ENCODE peak calls at places on chromosomes 6 and 20, in four cellular contexts. Y is H1, W is spleen, M is HFFc6. I is an unnamed sample.

GRCh38 chr20:57332105-57333089 is 2.8 kb downstream of the SPO11 start:
- DNase-seq in Y (no peak), W (no peak), M (no peak), I (no peak)

GRCh38 chr6:36961441-36962430 is 7.2 kb downstream of the PI16 start:
- DNase-seq in Y (no peak), W (peak; percentile 66), M (no peak), I (no peak)

GRCh38 chr20:45704969-45705637 is at the start of gene WFDC10B:
- DNase-seq in Y (no peak), W (no peak), M (no peak), I (no peak)

GRCh38 chr20:45340951-45341350 is 7.3 kb downstream of the SDC4 start:
- DNase-seq in Y (no peak), W (no peak), M (no peak), I (no peak)

GRCh38 chr6:3915076-3915791 is 66.1 kb downstream of the FAM50B start:
- DNase-seq in Y (peak; percentile 19), W (peak; percentile 44), M (no peak), I (no peak)

GRCh38 chr6:121645100-121645745 is 209.8 kb downstream of the GJA1 start:
- DNase-seq in Y (no peak), W (no peak), M (no peak), I (no peak)

GRCh38 chr6:104656235-104656634 is 203.5 kb downstream of the HACE1 start:
- DNase-seq in Y (no peak), W (no peak), M (no peak), I (no peak)

GRCh38 chr6:159692303-159693127 is 526 bp downstream of the SOD2 start:
- DNase-seq in Y (no peak), W (peak; percentile 93), M (peak; percentile 46), I (peak; percentile 59)

GRCh38 chr6:7590918-7591302 is 912 bp downstream of the SNRNP48 start:
- DNase-seq in Y (no peak), W (no peak), M (no peak), I (no peak)

GRCh38 chr6:136517002-136517401 is 33.2 kb downstream of the MAP7 start:
- DNase-seq in Y (no peak), W (no peak), M (no peak), I (no peak)

GRCh38 chr20:48802216-48802615 is 25.6 kb downstream of the PREX1 start:
- DNase-seq in Y (no peak), W (peak; percentile 21), M (no peak), I (no peak)

GRCh38 chr20:57619053-57619831 is 984 bp downstream of the ZBP1 start:
- DNase-seq in Y (peak; percentile 26), W (peak; percentile 96), M (no peak), I (no peak)

GRCh38 chr6:38171997-38172738 is 352.6 kb downstream of the ZFAND3 start:
- DNase-seq in Y (no peak), W (no peak), M (no peak), I (no peak)

GRCh38 chr6:81204741-81205140 is 547.7 kb downstream of the TENT5A start:
- DNase-seq in Y (no peak), W (no peak), M (peak; percentile 52), I (no peak)

GRCh38 chr6:30782425-30783014 is 38.2 kb upstream of the IER3 start:
- DNase-seq in Y (no peak), W (no peak), M (peak; percentile 81), I (no peak)

GRCh38 chr6:38713812-38714211 is 1.3 kb upstream of the DNAH8 start:
- DNase-seq in Y (no peak), W (no peak), M (no peak), I (no peak)

GRCh38 chr20:23205656-23206055 is 119.5 kb upstream of the CD93 start:
- DNase-seq in Y (peak; percentile 54), W (no peak), M (no peak), I (peak; percentile 35)

GRCh38 chr6:41581381-41581991 is 35.3 kb downstream of the FOXP4 start:
- DNase-seq in Y (no peak), W (no peak), M (peak; percentile 86), I (no peak)

GRCh38 chr6:163249651-163250101 is 164.8 kb upstream of the QKI start:
- DNase-seq in Y (no peak), W (no peak), M (no peak), I (no peak)

GRCh38 chr6:23420659-23421350 is 705.2 kb upstream of the NRSN1 start:
- DNase-seq in Y (no peak), W (no peak), M (no peak), I (no peak)

GRCh38 chr6:23419046-23419445 is 707.0 kb upstream of the NRSN1 start:
- DNase-seq in Y (no peak), W (no peak), M (no peak), I (no peak)

GRCh38 chr6:23415819-23416427 is 710.1 kb upstream of the NRSN1 start:
- DNase-seq in Y (no peak), W (no peak), M (no peak), I (no peak)

GRCh38 chr6:23417133-23417532 is 708.9 kb upstream of the NRSN1 start:
- DNase-seq in Y (no peak), W (no peak), M (no peak), I (no peak)

DNA sequence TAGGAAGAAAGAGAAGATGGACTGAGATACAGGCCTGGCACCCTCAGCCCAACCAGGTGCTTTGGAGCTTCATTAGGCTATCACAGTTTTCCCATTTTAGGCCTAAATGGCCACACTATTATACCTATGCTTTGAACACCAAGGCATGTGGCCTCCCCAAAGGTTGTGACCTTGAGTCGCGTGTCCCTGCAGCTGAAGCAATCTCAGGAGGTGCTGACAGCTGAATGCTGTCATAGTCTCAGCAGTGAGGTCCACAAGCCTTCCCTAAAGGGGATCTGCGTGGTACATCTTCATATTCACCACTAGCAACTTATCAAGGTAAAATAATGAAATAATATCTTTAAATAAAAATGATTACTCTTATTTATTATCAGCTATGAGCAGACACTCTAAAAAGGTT is 707.9 kb upstream of the NRSN1 start:
- DNase-seq in Y (no peak), W (no peak), M (no peak), I (no peak)
- TF ChIP-seq CTCF in Y (no peak), W (no peak), M (no peak), I (no peak)

GRCh38 chr6:9583946-9584345 is 830.9 kb downstream of the TFAP2A start:
- DNase-seq in Y (no peak), W (no peak), M (no peak), I (no peak)
- TF ChIP-seq CTCF in Y (no peak), W (no peak), M (no peak), I (no peak)

GRCh38 chr20:39289316-39289715 is 327.2 kb downstream of the DHX35 start:
- DNase-seq in Y (peak; percentile 66), W (no peak), M (no peak), I (no peak)
- TF ChIP-seq CTCF in Y (peak; percentile 71), W (no peak), M (no peak), I (no peak)

DNA sequence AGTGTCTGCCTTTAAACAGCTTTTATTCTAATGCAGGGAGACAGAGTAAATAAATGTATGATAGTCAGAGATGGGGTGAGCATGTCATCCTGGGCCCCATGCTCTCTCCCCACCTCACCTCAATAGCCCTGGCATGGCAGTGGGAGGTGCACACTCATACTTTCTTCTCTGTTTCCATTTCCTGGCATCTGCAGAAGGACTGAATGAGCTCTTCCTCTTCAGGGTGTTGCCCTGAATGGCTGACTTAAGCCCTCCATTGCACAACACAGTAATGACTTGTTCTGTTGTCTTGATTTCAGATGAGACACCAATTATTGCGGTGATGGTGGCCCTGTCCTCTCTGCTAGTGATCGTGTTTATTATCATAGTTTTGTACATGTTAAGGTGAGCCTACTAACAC is 57.0 kb upstream of the GNRH2 start:
- DNase-seq in Y (no peak), W (no peak), M (no peak), I (no peak)
- TF ChIP-seq CTCF in Y (no peak), W (no peak), M (no peak), I (no peak)

GRCh38 chr20:25309395-25310267 is 61.7 kb downstream of the PYGB start:
- DNase-seq in Y (no peak), W (peak; percentile 78), M (peak; percentile 92), I (peak; percentile 81)
- TF ChIP-seq CTCF in Y (no peak), W (no peak), M (peak; percentile 32), I (no peak)

I was measured in glutamatergic neuron.